ENCODE peak calls at places on chromosomes 12 and 14, in four cellular contexts. H, P, R and O are unnamed samples.

GRCh38 chr14:24307575-24308341 is at the start of gene CIDEB:
- DNase-seq in P (peak; percentile 53), H (peak; percentile 53), R (peak; percentile 63), O (peak; percentile 75)

GRCh38 chr12:96070670-96071279 is 35.4 kb upstream of the LTA4H start:
- DNase-seq in R (no peak), P (no peak), H (no peak), O (no peak)

GRCh38 chr12:5577741-5578140 is 145.8 kb downstream of the NTF3 start:
- DNase-seq in R (no peak), H (no peak), P (no peak), O (no peak)

GRCh38 chr12:24839268-24839791 is 109.6 kb downstream of the BCAT1 start:
- DNase-seq in P (no peak), R (no peak), H (no peak), O (no peak)

GRCh38 chr12:18358930-18359329 is 97.6 kb downstream of the PIK3C2G start:
- DNase-seq in R (no peak), P (no peak), H (no peak), O (no peak)

GRCh38 chr12:116389326-116389725 is 111.8 kb upstream of the MED13L start:
- DNase-seq in P (no peak), R (no peak), H (no peak), O (no peak)

GRCh38 chr14:76203086-76204001 is 51.6 kb downstream of the GPATCH2L start:
- DNase-seq in P (no peak), H (no peak), R (peak; percentile 8), O (no peak)

GRCh38 chr12:30822385-30823139 is 67.8 kb upstream of the CAPRIN2 start:
- DNase-seq in P (peak; percentile 51), H (peak; percentile 35), R (peak; percentile 81), O (peak; percentile 88)

GRCh38 chr14:101114726-101115481 is 211.4 kb upstream of the RTL1 start:
- DNase-seq in P (no peak), H (no peak), R (no peak), O (no peak)

GRCh38 chr12:49930515-49931288 is 19.8 kb upstream of the AQP2 start:
- DNase-seq in R (no peak), P (no peak), H (no peak), O (no peak)

GRCh38 chr14:90828642-90829487 is 12.6 kb upstream of the TTC7B start:
- DNase-seq in R (no peak), H (no peak), P (no peak), O (no peak)

GRCh38 chr12:55847603-55848329 is 5.0 kb upstream of the MMP19 start:
- DNase-seq in P (peak; percentile 90), R (peak; percentile 40), H (no peak), O (peak; percentile 90)

GRCh38 chr12:57090924-57091632 is 2.2 kb downstream of the NAB2 start:
- DNase-seq in R (peak; percentile 68), P (peak; percentile 50), H (no peak), O (peak; percentile 66)

GRCh38 chr12:93922583-93923006 is 225.8 kb upstream of the PLXNC1 start:
- DNase-seq in P (no peak), R (no peak), H (no peak), O (no peak)

GRCh38 chr12:53268637-53269562 is 801 bp downstream of the ESPL1 start:
- DNase-seq in P (no peak), R (no peak), H (no peak), O (no peak)

GRCh38 chr14:103581954-103582703 is 19.4 kb downstream of the COA8 start:
- DNase-seq in P (no peak), R (no peak), H (no peak), O (no peak)

GRCh38 chr14:101405171-101405883 is 156.0 kb upstream of the DIO3 start:
- DNase-seq in P (no peak), H (no peak), R (no peak), O (no peak)